ENCODE peak calls at places on chromosomes 5 and 9, in eight cellular contexts. H is HepG2, F is uterus, C is lower leg skin, Y is erythroblast, J is suprapubic skin, N is breast epithelium, Z is IMR-90. O is an unnamed sample.

GRCh38 chr9:129166962-129167557 is 11.0 kb downstream of the IER5L start:
- DNase-seq in H (peak), F (peak), C (peak), Y (no peak), J (peak), N (peak), Z (peak), O (no peak)

GRCh38 chr5:143564417-143564816 is 160.9 kb upstream of the NR3C1 start:
- DNase-seq in H (no peak), F (no peak), C (no peak), Y (no peak), J (no peak), N (no peak), Z (no peak), O (no peak)

GRCh38 chr5:38905516-38905915 is 59.7 kb downstream of the OSMR start:
- DNase-seq in H (no peak), F (no peak), C (no peak), Y (no peak), J (no peak), N (no peak), Z (peak), O (no peak)

GRCh38 chr5:56498759-56499395 is 265.7 kb upstream of the ANKRD55 start:
- DNase-seq in H (no peak), F (no peak), C (no peak), Y (no peak), J (no peak), N (no peak), Z (no peak), O (no peak)

GRCh38 chr9:31275419-31275818 is 1109.0 kb upstream of the ACO1 start:
- DNase-seq in H (no peak), F (no peak), C (no peak), Y (no peak), J (no peak), N (no peak), Z (no peak), O (no peak)

GRCh38 chr5:50965621-50966362 is 299.4 kb downstream of the PARP8 start:
- DNase-seq in H (no peak), F (no peak), C (no peak), Y (no peak), J (no peak), N (no peak), Z (no peak), O (no peak)

GRCh38 chr5:74966151-74967050 is 86.0 kb downstream of the GCNT4 start:
- DNase-seq in H (no peak), F (no peak), C (no peak), Y (no peak), J (no peak), N (no peak), Z (peak), O (no peak)

GRCh38 chr5:175617447-175617846 is 40.4 kb upstream of the HRH2 start:
- DNase-seq in H (no peak), F (no peak), C (no peak), Y (no peak), J (no peak), N (no peak), Z (no peak), O (no peak)

DNA sequence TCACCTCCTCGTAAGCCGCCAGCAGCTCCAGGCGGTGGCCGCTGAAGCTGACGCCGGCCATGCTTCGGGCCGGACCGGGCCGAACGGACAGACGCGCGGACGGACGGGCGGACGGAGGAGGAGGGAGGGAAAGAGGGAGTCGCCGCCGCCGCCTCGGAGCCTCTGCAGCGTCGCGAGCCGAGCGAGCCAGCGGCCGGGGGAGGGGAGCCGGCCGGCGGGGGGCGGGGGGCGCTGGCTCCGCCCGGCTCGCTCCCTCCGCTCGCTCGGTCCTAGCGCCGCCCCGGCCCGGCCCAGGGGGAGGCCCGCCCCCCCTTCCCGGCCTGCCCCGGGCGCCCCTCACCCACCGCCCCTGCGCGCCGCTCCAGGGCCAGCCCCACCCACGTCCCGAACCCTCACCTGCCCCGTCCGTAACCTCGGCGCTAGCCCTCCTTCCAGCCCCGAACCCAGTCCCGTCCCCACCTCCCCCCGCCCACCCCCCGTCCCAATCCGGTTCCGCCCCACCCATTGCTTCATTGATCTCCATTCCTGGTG is at the start of gene DBN1:
- DNase-seq in H (no peak), F (peak), C (no peak), Y (no peak), J (no peak), N (no peak), Z (no peak), O (peak)
- TF ChIP-seq POLR2A in H (peak), F (no peak), C (no peak), Y (no peak), J (no peak), N (no peak), Z (peak), O (no peak)

GRCh38 chr9:134566196-134566822 is 75.3 kb upstream of the COL5A1 start:
- DNase-seq in H (no peak), F (peak), C (no peak), Y (no peak), J (peak), N (no peak), Z (no peak), O (no peak)
- TF ChIP-seq POLR2A in H (no peak), F (no peak), C (no peak), Y (no peak), J (no peak), N (no peak), Z (no peak), O (no peak)

GRCh38 chr9:136942112-136942880 is 2.2 kb downstream of the FBXW5 start:
- DNase-seq in H (no peak), F (no peak), C (no peak), Y (no peak), J (peak), N (no peak), Z (no peak), O (no peak)

GRCh38 chr9:136940526-136941230 is 3.9 kb downstream of the FBXW5 start:
- DNase-seq in H (no peak), F (no peak), C (no peak), Y (no peak), J (no peak), N (no peak), Z (no peak), O (no peak)

GRCh38 chr9:136941231-136942111 is 3.1 kb downstream of the FBXW5 start:
- DNase-seq in H (no peak), F (no peak), C (no peak), Y (no peak), J (no peak), N (no peak), Z (no peak), O (no peak)

GRCh38 chr9:136939431-136939995 is 5.0 kb downstream of the FBXW5 start:
- DNase-seq in H (no peak), F (no peak), C (no peak), Y (no peak), J (no peak), N (no peak), Z (no peak), O (no peak)

DNA sequence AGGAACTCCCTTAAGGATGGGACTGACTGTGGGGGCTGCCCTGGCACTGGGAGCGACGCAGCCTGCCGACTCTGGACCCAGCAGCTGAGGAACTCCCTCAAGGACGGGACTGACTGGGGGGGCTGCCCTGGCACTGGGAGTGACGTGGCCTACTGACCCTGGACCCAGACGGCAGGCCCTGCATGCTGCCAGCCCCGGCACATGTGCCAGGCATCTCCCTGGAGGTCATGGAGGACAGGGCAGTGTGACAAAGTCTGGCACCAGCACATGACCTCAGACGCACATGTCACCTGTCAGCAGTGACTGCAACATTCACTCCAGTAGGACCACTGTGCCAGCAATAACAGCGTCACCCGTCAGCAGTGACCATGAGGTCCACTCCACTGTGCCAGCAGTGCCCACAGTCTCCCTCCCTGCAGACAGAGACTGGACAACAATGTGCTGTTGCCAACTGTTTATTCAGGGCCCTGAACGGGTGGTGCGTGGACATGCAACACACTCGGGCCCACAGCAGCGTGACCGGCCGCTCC is 4.5 kb downstream of the FBXW5 start:
- DNase-seq in H (no peak), F (no peak), C (no peak), Y (no peak), J (no peak), N (no peak), Z (no peak), O (no peak)
- TF ChIP-seq POLR2A in H (no peak), F (no peak), C (no peak), Y (peak), J (no peak), N (no peak), Z (no peak), O (no peak)

DNA sequence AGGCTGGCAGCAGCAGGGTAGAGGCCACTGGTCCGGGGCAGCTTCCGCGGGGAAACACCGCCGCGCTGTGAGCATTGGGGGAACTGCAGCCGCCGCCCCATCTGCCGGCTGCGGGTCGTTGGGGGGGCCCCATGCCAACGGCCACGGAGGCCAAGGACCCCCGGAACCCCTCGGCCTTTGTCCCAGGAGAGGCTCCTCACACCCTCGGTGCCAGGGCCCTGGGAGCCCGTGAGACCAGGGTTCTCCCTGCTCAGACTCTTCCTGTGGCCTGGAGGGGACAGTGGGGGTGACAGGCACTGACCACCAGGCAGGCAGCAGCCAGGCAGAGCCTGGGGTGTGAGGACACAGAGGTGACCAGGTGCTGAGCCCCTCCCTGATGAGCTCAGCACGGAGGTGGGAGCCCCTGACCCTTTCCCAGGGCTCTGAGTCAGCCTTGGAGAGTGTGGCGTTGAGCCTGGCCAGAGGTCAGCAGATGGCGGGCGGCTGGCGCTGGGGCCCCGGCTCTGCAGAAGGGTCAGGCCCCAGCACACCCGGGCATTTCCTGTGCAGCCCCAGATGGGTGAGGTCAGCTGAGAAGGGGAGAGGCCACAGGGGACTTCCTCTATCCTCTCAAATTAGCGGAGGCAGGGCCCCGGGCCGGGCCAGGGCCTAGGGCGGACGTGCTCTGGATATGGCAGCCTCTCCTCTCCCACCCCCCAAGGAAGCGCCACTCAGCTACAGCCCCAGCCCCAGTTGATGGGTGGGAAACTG is 17.9 kb upstream of the EGFL7 start:
- DNase-seq in H (peak), F (peak), C (peak), Y (peak), J (no peak), N (peak), Z (peak), O (peak)
- TF ChIP-seq POLR2A in H (peak), F (no peak), C (no peak), Y (no peak), J (no peak), N (no peak), Z (no peak), O (no peak)

DNA sequence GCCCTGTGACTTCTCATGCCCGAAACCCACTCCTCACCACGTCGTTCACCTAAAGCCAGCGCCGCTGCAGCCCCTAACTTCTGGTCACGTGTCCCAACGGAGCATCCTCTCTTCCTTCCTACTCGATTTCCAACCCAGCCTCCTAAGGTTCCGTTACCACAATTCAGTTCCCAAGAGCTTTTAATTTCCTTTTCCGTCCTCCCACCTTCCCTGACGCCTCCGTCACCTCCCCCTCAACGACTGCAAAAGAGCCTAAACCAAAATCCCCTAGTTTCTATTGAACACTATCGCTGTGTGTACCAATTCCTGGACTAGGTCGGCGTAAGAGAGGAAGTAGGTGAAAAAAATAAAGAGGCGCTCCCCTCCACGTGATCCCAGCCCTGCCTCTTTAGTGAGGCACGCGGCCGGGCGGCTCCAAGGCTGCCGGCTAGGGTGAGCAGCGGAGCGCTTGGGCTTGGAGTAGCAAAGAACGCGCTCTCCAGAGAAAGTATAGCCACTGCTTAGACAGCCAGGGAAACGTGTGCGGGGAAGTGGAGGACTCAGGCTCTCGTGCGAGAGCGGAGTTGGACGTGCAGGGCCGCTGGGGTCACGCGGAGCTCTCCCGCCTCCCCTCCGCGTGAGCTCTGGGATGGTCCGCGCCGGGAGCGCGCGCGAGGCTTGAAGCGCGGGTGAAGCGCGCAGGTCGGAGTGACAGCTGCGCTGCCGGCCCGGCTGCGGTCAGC is at the start of the genes CENPP and NOL8:
- DNase-seq in H (peak), F (peak), C (peak), Y (peak), J (peak), N (peak), Z (peak), O (peak)
- TF ChIP-seq POLR2A in H (peak), F (peak), C (no peak), Y (peak), J (no peak), N (peak), Z (peak), O (peak)